ENCODE peak calls at places on chromosomes 7 and 10, in ten cellular contexts. C, I, G, Y, U, B, W, V, Z and Q are unnamed samples.

GRCh38 chr7:148967032-148967372 is 61.3 kb downstream of the PDIA4 start:
- DNase-seq in I (no peak), G (no peak), B (no peak), C (no peak), Y (no peak), W (no peak), V (no peak), Z (no peak), U (no peak), Q (no peak)

GRCh38 chr10:104809288-104810090 is 168.4 kb downstream of the SORCS3 start:
- DNase-seq in Z (no peak), W (no peak), C (no peak), I (no peak), G (no peak), V (peak; percentile 9), U (peak; percentile 78), Y (no peak), B (peak; percentile 66), Q (peak; percentile 26)

GRCh38 chr10:26737730-26738129 is 40.2 kb downstream of the PDSS1 start:
- DNase-seq in U (no peak), W (peak; percentile 15), Y (peak; percentile 43), V (no peak), I (peak; percentile 73), C (no peak), Z (no peak), G (peak; percentile 4), B (peak; percentile 94), Q (peak; percentile 42)

GRCh38 chr10:102302611-102303010 is 57.3 kb downstream of the GBF1 start:
- DNase-seq in I (peak; percentile 55), Z (no peak), W (peak; percentile 41), U (no peak), B (no peak), V (no peak), C (no peak), G (no peak), Y (no peak), Q (no peak)

GRCh38 chr7:55486991-55487390 is 85.3 kb downstream of the VOPP1 start:
- DNase-seq in G (no peak), B (no peak), U (no peak), Z (no peak), I (no peak), C (no peak), V (no peak), W (no peak), Y (peak; percentile 94), Q (no peak)

GRCh38 chr7:84291756-84292155 is 97.2 kb upstream of the SEMA3A start:
- DNase-seq in V (no peak), Z (no peak), B (no peak), C (no peak), Y (no peak), W (no peak), G (no peak), I (no peak), U (no peak), Q (no peak)

GRCh38 chr10:67088035-67088434 is 162.2 kb downstream of the LRRTM3 start:
- DNase-seq in Y (no peak), V (no peak), W (no peak), Z (no peak), B (no peak), G (no peak), C (peak; percentile 39), I (no peak), U (no peak), Q (no peak)

GRCh38 chr10:70549962-70550845 is 52.3 kb downstream of the PRF1 start:
- DNase-seq in W (peak; percentile 75), U (no peak), Y (peak; percentile 64), G (no peak), I (peak; percentile 73), Z (peak; percentile 66), V (peak; percentile 31), C (peak; percentile 67), B (peak; percentile 79), Q (peak; percentile 76)

GRCh38 chr7:100220833-100221718 is 1.3 kb downstream of the PVRIG start:
- DNase-seq in V (no peak), B (peak; percentile 95), G (no peak), Z (no peak), W (no peak), I (no peak), Y (no peak), U (no peak), C (no peak), Q (no peak)

GRCh38 chr10:24277771-24278518 is 69.0 kb downstream of the KIAA1217 start:
- DNase-seq in W (peak; percentile 92), B (no peak), G (no peak), I (peak; percentile 23), U (no peak), Z (no peak), C (no peak), Y (no peak), V (no peak), Q (peak; percentile 41)

GRCh38 chr7:371779-372545 is 82.0 kb downstream of the FOXL3 start:
- DNase-seq in W (no peak), Z (peak; percentile 41), C (no peak), I (no peak), B (no peak), G (no peak), U (no peak), Y (no peak), V (no peak), Q (no peak)

GRCh38 chr7:151408839-151409554 is 841 bp downstream of the WDR86 start:
- DNase-seq in V (no peak), C (peak; percentile 55), Y (peak; percentile 75), Z (no peak), B (peak; percentile 62), I (peak; percentile 68), W (no peak), G (no peak), U (no peak), Q (peak; percentile 40)

GRCh38 chr10:33240931-33241330 is 93.5 kb downstream of the NRP1 start:
- DNase-seq in Z (no peak), G (no peak), C (no peak), I (peak; percentile 69), Y (peak; percentile 67), V (no peak), B (no peak), W (peak; percentile 76), U (no peak), Q (no peak)

GRCh38 chr7:27183682-27184341 is 1.2 kb downstream of the HOXA11 start:
- DNase-seq in Z (no peak), G (no peak), W (no peak), V (no peak), U (no peak), B (no peak), C (no peak), Y (peak; percentile 36), I (no peak), Q (no peak)
- H3K4me3 ChIP-seq in Z (no peak overlapping the region), G (peak overlapping the region; percentile 54), W (peak overlapping the region; percentile 10), V (peak overlapping the region; percentile 83), U (peak overlapping the region; percentile 81), B (no peak overlapping the region), C (peak overlapping the region; percentile 41), Y (peak overlapping the region; percentile 67), I (peak overlapping the region; percentile 14), Q (peak overlapping the region; percentile 77)

DNA sequence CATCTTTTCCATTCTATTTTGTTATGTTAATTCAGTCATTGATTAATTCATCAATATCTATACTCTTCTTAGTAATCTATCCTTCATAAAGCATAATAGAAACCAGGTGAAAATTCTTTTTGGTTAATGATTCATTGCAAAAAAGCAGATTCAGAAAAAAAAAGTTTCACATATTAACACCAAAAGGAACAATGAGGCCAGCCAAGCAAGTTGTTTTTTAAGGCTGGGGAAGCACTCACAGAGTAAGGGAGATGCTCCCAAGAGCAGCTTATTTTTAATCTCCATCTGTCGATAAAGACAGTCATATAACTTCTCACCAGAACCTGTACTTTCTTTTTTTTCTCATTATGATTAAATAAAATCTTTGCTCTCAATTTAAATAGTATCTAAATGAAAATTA is 95.8 kb downstream of the CACNA2D1 start:
- DNase-seq in B (no peak), V (no peak), W (no peak), G (no peak), U (no peak), C (no peak), I (no peak), Y (no peak), Z (no peak), Q (no peak)
- H3K4me3 ChIP-seq in B (no peak overlapping the region), V (no peak overlapping the region), W (no peak overlapping the region), G (no peak overlapping the region), U (no peak overlapping the region), C (no peak overlapping the region), I (no peak overlapping the region), Y (no peak overlapping the region), Z (no peak overlapping the region), Q (no peak overlapping the region)

GRCh38 chr10:86957471-86958108 is at the start of gene MMRN2:
- DNase-seq in Z (no peak), V (no peak), B (no peak), U (no peak), Y (no peak), C (no peak), I (no peak), G (no peak), W (no peak), Q (no peak)
- H3K4me3 ChIP-seq in Z (peak within 1 kb of the TSS; percentile 41), V (no peak within 1 kb of the TSS), B (no peak within 1 kb of the TSS), U (no peak within 1 kb of the TSS), Y (no peak within 1 kb of the TSS), C (no peak within 1 kb of the TSS), I (no peak within 1 kb of the TSS), G (no peak within 1 kb of the TSS), W (no peak within 1 kb of the TSS), Q (no peak within 1 kb of the TSS)

GRCh38 chr7:29987821-29988317 is 1.7 kb downstream of the SCRN1 start:
- DNase-seq in I (peak; percentile 90), Y (peak; percentile 88), B (peak; percentile 47), W (peak; percentile 90), G (no peak), Z (no peak), U (peak; percentile 58), C (no peak), V (peak; percentile 88), Q (peak; percentile 68)
- H3K4me3 ChIP-seq in I (peak overlapping the region; percentile 90), Y (peak overlapping the region; percentile 89), B (peak overlapping the region; percentile 84), W (peak overlapping the region; percentile 78), G (no peak overlapping the region), Z (peak overlapping the region; percentile 82), U (peak overlapping the region; percentile 95), C (peak overlapping the region; percentile 92), V (peak overlapping the region; percentile 91), Q (peak overlapping the region; percentile 86)

DNA sequence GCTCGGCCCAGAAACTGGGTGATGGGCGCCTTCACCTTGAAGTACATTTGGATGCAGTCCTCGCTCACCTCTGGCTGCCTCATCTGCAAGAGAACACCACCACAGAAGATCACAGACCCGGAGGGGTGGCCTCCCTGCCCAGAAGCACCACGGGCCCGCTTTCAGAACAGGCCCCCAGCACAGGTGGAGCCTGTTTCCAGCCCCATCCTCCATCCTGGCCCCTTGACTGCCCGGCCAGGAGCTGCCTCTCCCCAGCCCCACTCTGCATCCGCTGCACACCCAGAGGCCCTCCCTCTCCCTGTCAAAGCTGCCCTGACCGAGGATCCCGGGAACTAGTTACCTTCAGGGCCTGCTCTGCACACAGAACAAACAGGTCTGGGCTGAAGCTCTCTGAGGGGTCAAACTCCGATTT is 724 bp downstream of the CFAP46 start:
- DNase-seq in U (no peak), Z (peak; percentile 41), G (no peak), V (no peak), B (no peak), I (no peak), Y (no peak), W (no peak), C (no peak), Q (peak; percentile 30)
- H3K4me3 ChIP-seq in U (peak overlapping the region; percentile 59), Z (peak overlapping the region; percentile 67), G (no peak overlapping the region), V (peak overlapping the region; percentile 48), B (no peak overlapping the region), I (peak overlapping the region; percentile 58), Y (peak overlapping the region; percentile 57), W (peak overlapping the region; percentile 62), C (peak overlapping the region; percentile 66), Q (peak overlapping the region; percentile 47)

DNA sequence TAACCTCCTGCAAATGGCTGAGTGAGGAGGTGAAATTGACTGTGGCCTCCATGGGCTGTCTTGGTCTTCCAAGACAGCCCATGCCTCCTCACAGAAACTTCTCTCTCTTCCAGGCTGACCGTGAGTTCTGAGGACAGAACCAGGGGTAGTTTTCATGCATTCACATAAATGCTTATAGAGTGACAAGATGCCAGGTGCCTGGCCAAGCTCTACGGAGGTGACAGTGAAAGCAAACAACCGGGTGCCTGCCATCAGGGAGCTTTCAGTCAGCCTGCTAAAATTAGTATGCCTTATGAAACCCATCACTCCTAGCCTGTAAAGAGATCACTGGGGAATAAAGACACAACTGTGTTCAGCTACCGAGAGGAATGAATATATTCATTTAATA is 919 bp upstream of the RHOBTB1 start:
- DNase-seq in B (no peak), V (no peak), U (no peak), C (no peak), W (no peak), Y (no peak), I (no peak), G (no peak), Z (no peak), Q (no peak)
- H3K4me3 ChIP-seq in B (no peak overlapping the region), V (peak overlapping the region; percentile 67), U (peak overlapping the region; percentile 81), C (peak overlapping the region; percentile 68), W (peak overlapping the region; percentile 79), Y (peak overlapping the region; percentile 81), I (peak overlapping the region; percentile 78), G (peak overlapping the region; percentile 58), Z (peak overlapping the region; percentile 71), Q (peak overlapping the region; percentile 81)